ENCODE peak calls at places on chromosomes 11 and 22, in ten cellular contexts. U is neural crest cell, E is spleen, O is mucosa of descending colon, W is left lung, L is Calu3, B is HCT116, S is endothelial cell of umbilical vein, P is uterus, Q is fibroblast of lung. K is an unnamed sample.

GRCh38 chr11:64289011-64289564 is 2.0 kb upstream of the KCNK4 start:
- DNase-seq in U (no peak), E (no peak), O (no peak), W (no peak), L (no peak), B (no peak), S (no peak), P (no peak), Q (no peak), K (peak; percentile 20)

GRCh38 chr11:72224587-72225410 is at the start of gene INPPL1:
- DNase-seq in U (peak; percentile 59), E (peak; percentile 92), O (peak; percentile 76), W (peak; percentile 92), L (peak; percentile 48), B (no peak), S (no peak), P (peak; percentile 57), Q (peak; percentile 28), K (peak; percentile 62)

GRCh38 chr11:102111011-102111786 is 952 bp downstream of the YAP1 start:
- DNase-seq in U (peak; percentile 86), E (no peak), O (peak; percentile 82), W (peak; percentile 87), L (peak; percentile 84), B (no peak), S (peak; percentile 77), P (peak; percentile 87), Q (peak; percentile 84), K (peak; percentile 88)

GRCh38 chr11:44993971-44994705 is 43.5 kb upstream of the TP53I11 start:
- DNase-seq in U (no peak), E (no peak), O (no peak), W (no peak), L (no peak), B (no peak), S (no peak), P (no peak), Q (no peak), K (no peak)

GRCh38 chr11:6022954-6023353 is 7.6 kb downstream of the OR56A1 start:
- DNase-seq in U (no peak), E (no peak), O (no peak), W (no peak), L (peak; percentile 13), B (peak; percentile 33), S (peak; percentile 70), P (no peak), Q (peak; percentile 20), K (no peak)

GRCh38 chr11:774873-775592 is 2.3 kb downstream of the GATD1 start:
- DNase-seq in U (no peak), E (peak; percentile 76), O (no peak), W (peak; percentile 74), L (peak; percentile 66), B (no peak), S (peak; percentile 36), P (peak; percentile 24), Q (peak; percentile 61), K (peak; percentile 49)

GRCh38 chr11:119472186-119472855 is 49.3 kb upstream of the THY1 start:
- DNase-seq in U (no peak), E (no peak), O (no peak), W (no peak), L (no peak), B (no peak), S (no peak), P (no peak), Q (peak; percentile 40), K (no peak)

GRCh38 chr11:24773326-24773725 is 276.5 kb downstream of the LUZP2 start:
- DNase-seq in U (no peak), E (no peak), O (no peak), W (no peak), L (no peak), B (no peak), S (no peak), P (no peak), Q (no peak), K (no peak)

GRCh38 chr22:30029512-30029911 is 50.8 kb upstream of the HORMAD2 start:
- DNase-seq in U (no peak), E (no peak), O (no peak), W (no peak), L (no peak), B (no peak), S (no peak), P (no peak), Q (no peak), K (no peak)

GRCh38 chr11:78886616-78887015 is 312.0 kb upstream of the NARS2 start:
- DNase-seq in U (no peak), E (no peak), O (no peak), W (no peak), L (no peak), B (no peak), S (no peak), P (no peak), Q (peak; percentile 50), K (no peak)

GRCh38 chr11:14094481-14095037 is 132.0 kb downstream of the SPON1 start:
- DNase-seq in U (no peak), E (no peak), O (no peak), W (no peak), L (no peak), B (no peak), S (no peak), P (no peak), Q (no peak), K (no peak)

GRCh38 chr11:107018902-107019493 is 722 bp upstream of the GUCY1A2 start:
- DNase-seq in U (peak; percentile 58), E (peak; percentile 78), O (peak; percentile 29), W (peak; percentile 82), L (peak; percentile 48), B (no peak), S (peak; percentile 49), P (peak; percentile 67), Q (peak; percentile 85), K (peak; percentile 65)

GRCh38 chr11:74677131-74677530 is 54.1 kb downstream of the CHRDL2 start:
- DNase-seq in U (no peak), E (peak; percentile 27), O (no peak), W (no peak), L (no peak), B (no peak), S (no peak), P (no peak), Q (no peak), K (peak; percentile 9)

GRCh38 chr11:125091247-125091876 is 20.1 kb downstream of the TMEM218 start:
- DNase-seq in U (peak; percentile 45), E (peak; percentile 41), O (no peak), W (no peak), L (no peak), B (no peak), S (peak; percentile 81), P (no peak), Q (peak; percentile 71), K (peak; percentile 64)

GRCh38 chr11:1236316-1237127 is 13.7 kb downstream of the MUC5B start:
- DNase-seq in U (no peak), E (peak; percentile 63), O (peak; percentile 31), W (peak; percentile 67), L (no peak), B (no peak), S (no peak), P (no peak), Q (no peak), K (no peak)

GRCh38 chr11:17156283-17156682 is 51.5 kb downstream of the PIK3C2A start:
- DNase-seq in U (no peak), E (no peak), O (no peak), W (no peak), L (no peak), B (no peak), S (no peak), P (no peak), Q (no peak), K (no peak)

GRCh38 chr22:40094449-40094848 is 83.3 kb upstream of the TNRC6B start:
- DNase-seq in U (no peak), E (no peak), O (no peak), W (no peak), L (no peak), B (no peak), S (no peak), P (no peak), Q (no peak), K (no peak)

GRCh38 chr11:789951-790350 is at the start of gene CEND1:
- DNase-seq in U (no peak), E (no peak), O (peak; percentile 57), W (peak; percentile 78), L (no peak), B (no peak), S (no peak), P (peak; percentile 56), Q (peak; percentile 34), K (no peak)

GRCh38 chr11:69588270-69588669 is 52.7 kb upstream of the CCND1 start:
- DNase-seq in U (no peak), E (no peak), O (no peak), W (no peak), L (peak; percentile 13), B (peak; percentile 54), S (peak; percentile 50), P (no peak), Q (peak; percentile 71), K (no peak)
- TF ChIP-seq CTCF in U (no peak), E (no peak), O (no peak), W (no peak), L (no peak), B (no peak), S (peak; percentile 32), P (no peak), Q (peak; percentile 15), K (no peak)

GRCh38 chr11:93775289-93775688 is 8.8 kb upstream of the MED17 start:
- DNase-seq in U (peak; percentile 44), E (no peak), O (no peak), W (no peak), L (peak; percentile 11), B (peak; percentile 18), S (peak; percentile 26), P (no peak), Q (no peak), K (no peak)
- TF ChIP-seq CTCF in U (peak; percentile 50), E (no peak), O (no peak), W (no peak), L (no peak), B (peak; percentile 14), S (peak; percentile 33), P (no peak), Q (no peak), K (no peak)

GRCh38 chr22:46931414-46931813 is 169.0 kb downstream of the TBC1D22A start:
- DNase-seq in U (no peak), E (no peak), O (no peak), W (no peak), L (no peak), B (peak; percentile 10), S (no peak), P (no peak), Q (peak; percentile 68), K (no peak)
- TF ChIP-seq CTCF in U (no peak), E (no peak), O (no peak), W (no peak), L (no peak), B (peak; percentile 17), S (no peak), P (no peak), Q (no peak), K (no peak)

DNA sequence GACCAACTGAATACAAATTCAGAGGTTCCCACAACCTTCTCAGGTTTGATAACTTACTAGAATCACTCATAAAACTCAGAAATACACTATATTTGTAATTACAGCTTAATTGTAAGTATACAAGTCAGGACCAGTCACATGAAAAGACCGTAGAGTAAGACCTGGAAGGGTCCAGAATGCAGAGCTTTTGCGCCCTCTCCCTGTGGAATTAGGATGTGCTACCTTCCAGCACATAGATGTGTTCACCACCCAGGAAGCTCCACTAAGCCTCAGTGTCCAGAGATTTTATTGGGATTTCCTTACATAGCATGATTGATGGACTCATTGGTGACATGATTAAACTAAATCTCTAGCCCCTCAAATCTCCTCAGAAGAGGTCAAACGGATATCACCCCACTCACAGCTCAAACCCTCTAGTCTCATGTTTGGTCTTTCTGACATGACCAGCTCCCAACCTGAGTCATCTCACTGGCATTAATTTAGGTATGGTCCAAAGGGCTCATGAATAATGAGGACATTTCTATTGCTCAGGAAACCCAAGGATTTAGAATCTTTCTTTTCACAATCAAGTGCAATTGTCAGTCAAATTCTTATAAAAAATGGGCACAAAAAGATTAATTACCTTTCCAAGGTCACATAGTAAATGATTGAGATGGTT is 77.2 kb upstream of the UBASH3B start:
- DNase-seq in U (no peak), E (no peak), O (no peak), W (no peak), L (no peak), B (no peak), S (no peak), P (no peak), Q (peak; percentile 35), K (no peak)
- TF ChIP-seq CTCF in U (no peak), E (no peak), O (no peak), W (no peak), L (no peak), B (no peak), S (no peak), P (no peak), Q (no peak), K (no peak)